ENCODE peak calls at places on chromosomes 6 and 20, in eight cellular contexts. Q, L, W, R, C, O, S and Y are unnamed samples. For H3K27me3, the result is how much of the 10 kb centered on the place peaks cover.

GRCh38 chr6:166561766-166562165 is 24.7 kb downstream of the RAMACL start:
- DNase-seq in R (no peak), W (no peak), L (no peak), O (no peak), C (no peak), Q (no peak), S (no peak), Y (no peak)

GRCh38 chr6:20172842-20173456 is 39.3 kb downstream of the MBOAT1 start:
- DNase-seq in C (no peak), O (no peak), Q (no peak), W (no peak), S (no peak), R (no peak), L (no peak), Y (no peak)

GRCh38 chr20:56513807-56514150 is 10.8 kb upstream of the FAM209A start:
- DNase-seq in O (no peak), C (no peak), S (no peak), R (no peak), L (no peak), W (no peak), Q (no peak), Y (no peak)

GRCh38 chr6:165439928-165440554 is 130.6 kb upstream of the C6orf118 start:
- DNase-seq in S (no peak), C (no peak), R (no peak), W (no peak), L (no peak), Q (peak), O (no peak), Y (no peak)

GRCh38 chr6:10511477-10511876 is 9.7 kb upstream of the GCNT2 start:
- DNase-seq in O (no peak), C (no peak), Q (no peak), L (no peak), S (no peak), W (no peak), R (no peak), Y (no peak)

GRCh38 chr6:121652726-121653623 is 217.5 kb downstream of the GJA1 start:
- DNase-seq in W (no peak), C (no peak), Q (no peak), O (no peak), R (no peak), S (no peak), L (no peak), Y (no peak)

GRCh38 chr6:33781105-33781975 is 7.6 kb downstream of the LEMD2 start:
- DNase-seq in W (no peak), R (no peak), C (no peak), L (no peak), O (peak), S (no peak), Q (peak), Y (no peak)

GRCh38 chr6:90454835-90455427 is 131.9 kb downstream of the MAP3K7 start:
- DNase-seq in O (no peak), S (no peak), L (no peak), Q (no peak), W (no peak), C (no peak), R (no peak), Y (no peak)

GRCh38 chr6:4192173-4192572 is 56.8 kb upstream of the ECI2 start:
- DNase-seq in Q (no peak), S (no peak), W (no peak), C (no peak), O (no peak), R (no peak), L (no peak), Y (no peak)

GRCh38 chr20:23155141-23155590 is 69.0 kb upstream of the CD93 start:
- DNase-seq in S (no peak), L (no peak), O (no peak), C (no peak), R (no peak), Q (no peak), W (no peak), Y (no peak)

GRCh38 chr6:20486641-20487040 is 47.6 kb upstream of the CDKAL1 start:
- DNase-seq in S (no peak), Q (no peak), W (no peak), L (no peak), O (no peak), C (no peak), R (no peak), Y (no peak)

GRCh38 chr6:74632196-74632595 is 573.7 kb downstream of the COL12A1 start:
- DNase-seq in R (no peak), L (no peak), Q (no peak), C (no peak), W (no peak), S (no peak), O (no peak), Y (no peak)

GRCh38 chr6:55773620-55774019 is 101.8 kb downstream of the BMP5 start:
- DNase-seq in L (no peak), R (no peak), W (no peak), Q (no peak), S (no peak), C (no peak), O (no peak), Y (no peak)

GRCh38 chr20:36435799-36436541 is 105.3 kb upstream of the MYL9 start:
- DNase-seq in O (peak), R (peak), Q (peak), C (peak), S (no peak), L (peak), W (peak), Y (peak)

GRCh38 chr20:56465997-56466396 is 2.4 kb upstream of the RTF2 start:
- DNase-seq in Q (no peak), R (no peak), W (no peak), L (no peak), C (no peak), S (no peak), O (no peak), Y (no peak)

GRCh38 chr20:16821211-16822089 is 73.3 kb downstream of the OTOR start:
- DNase-seq in S (no peak), L (no peak), O (no peak), R (peak), C (no peak), W (no peak), Q (peak), Y (no peak)

GRCh38 chr6:158361961-158362634 is 49.8 kb downstream of the TULP4 start:
- DNase-seq in C (no peak), Q (no peak), W (no peak), R (no peak), S (no peak), L (no peak), O (no peak), Y (no peak)

GRCh38 chr6:28011716-28012115 is 54.7 kb downstream of the OR2B6 start:
- DNase-seq in R (no peak), Q (no peak), L (no peak), O (no peak), C (no peak), W (no peak), S (no peak), Y (no peak)

GRCh38 chr6:160088069-160088773 is 33.4 kb upstream of the SLC22A1 start:
- DNase-seq in R (no peak), Q (peak), O (no peak), C (peak), S (no peak), W (no peak), L (no peak), Y (no peak)

GRCh38 chr6:14464049-14464448 is 346.5 kb downstream of the CD83 start:
- DNase-seq in S (no peak), R (no peak), C (no peak), W (no peak), O (no peak), L (no peak), Q (peak), Y (no peak)

GRCh38 chr6:165404703-165405102 is 95.3 kb upstream of the C6orf118 start:
- DNase-seq in W (no peak), C (no peak), L (no peak), S (no peak), Q (no peak), R (no peak), O (no peak), Y (no peak)

GRCh38 chr6:10310826-10311225 is 104.0 kb downstream of the TFAP2A start:
- DNase-seq in C (no peak), S (no peak), W (no peak), R (no peak), O (no peak), Q (no peak), L (no peak), Y (no peak)

GRCh38 chr6:14857501-14857900 is 388.4 kb upstream of the JARID2 start:
- DNase-seq in C (no peak), R (peak), O (peak), W (peak), Q (no peak), S (no peak), L (no peak), Y (peak)

GRCh38 chr6:129583864-129584263 is 126.1 kb downstream of the ARHGAP18 start:
- DNase-seq in O (no peak), R (no peak), Q (no peak), C (no peak), L (no peak), S (no peak), W (no peak), Y (no peak)

GRCh38 chr6:167302796-167303195 is 11.7 kb downstream of the UNC93A start:
- DNase-seq in R (no peak), C (no peak), Q (no peak), O (no peak), L (peak), S (no peak), W (no peak), Y (no peak)

GRCh38 chr6:88220493-88220892 is 54.3 kb upstream of the CNR1 start:
- DNase-seq in L (no peak), R (no peak), S (no peak), C (no peak), W (no peak), Q (peak), O (no peak), Y (no peak)

GRCh38 chr6:122809671-122810070 is 20.6 kb downstream of the SMPDL3A start:
- DNase-seq in W (no peak), R (no peak), Q (no peak), S (no peak), L (no peak), O (no peak), C (no peak), Y (no peak)

GRCh38 chr6:122809001-122809400 is 19.9 kb downstream of the SMPDL3A start:
- DNase-seq in C (no peak), R (no peak), W (no peak), L (no peak), O (no peak), Q (no peak), S (no peak), Y (no peak)

GRCh38 chr6:122806290-122806689 is 17.2 kb downstream of the SMPDL3A start:
- DNase-seq in L (no peak), S (no peak), C (no peak), Q (no peak), W (no peak), O (no peak), R (no peak), Y (no peak)

GRCh38 chr6:122808121-122808885 is 19.2 kb downstream of the SMPDL3A start:
- DNase-seq in S (no peak), O (no peak), R (no peak), L (no peak), C (no peak), W (no peak), Q (no peak), Y (no peak)

DNA sequence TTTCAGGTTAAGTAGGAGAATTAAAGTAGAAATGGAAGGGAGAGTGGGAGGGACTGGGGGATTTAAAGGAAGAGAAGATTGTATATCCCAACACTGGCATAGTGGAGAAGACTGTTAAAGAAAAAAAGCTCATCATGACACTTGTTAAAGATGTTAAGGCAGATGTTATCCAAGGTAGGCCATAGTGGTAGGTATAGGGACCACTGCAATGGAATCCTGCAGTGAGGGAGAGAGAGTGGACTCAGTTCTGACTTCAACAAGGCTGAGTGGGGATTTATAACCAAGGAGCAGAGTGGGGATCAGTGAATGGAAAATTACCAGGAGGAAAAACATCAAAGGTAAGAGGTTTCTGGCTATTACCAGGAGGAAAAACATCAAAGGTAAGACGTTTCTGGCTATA is 21.1 kb downstream of the SMPDL3A start:
- DNase-seq in C (no peak), R (no peak), Q (no peak), S (no peak), O (no peak), L (no peak), W (no peak), Y (no peak)
- H3K27ac ChIP-seq in C (no peak), R (no peak), Q (no peak), S (no peak), O (no peak), L (no peak), W (no peak), Y (no peak)

DNA sequence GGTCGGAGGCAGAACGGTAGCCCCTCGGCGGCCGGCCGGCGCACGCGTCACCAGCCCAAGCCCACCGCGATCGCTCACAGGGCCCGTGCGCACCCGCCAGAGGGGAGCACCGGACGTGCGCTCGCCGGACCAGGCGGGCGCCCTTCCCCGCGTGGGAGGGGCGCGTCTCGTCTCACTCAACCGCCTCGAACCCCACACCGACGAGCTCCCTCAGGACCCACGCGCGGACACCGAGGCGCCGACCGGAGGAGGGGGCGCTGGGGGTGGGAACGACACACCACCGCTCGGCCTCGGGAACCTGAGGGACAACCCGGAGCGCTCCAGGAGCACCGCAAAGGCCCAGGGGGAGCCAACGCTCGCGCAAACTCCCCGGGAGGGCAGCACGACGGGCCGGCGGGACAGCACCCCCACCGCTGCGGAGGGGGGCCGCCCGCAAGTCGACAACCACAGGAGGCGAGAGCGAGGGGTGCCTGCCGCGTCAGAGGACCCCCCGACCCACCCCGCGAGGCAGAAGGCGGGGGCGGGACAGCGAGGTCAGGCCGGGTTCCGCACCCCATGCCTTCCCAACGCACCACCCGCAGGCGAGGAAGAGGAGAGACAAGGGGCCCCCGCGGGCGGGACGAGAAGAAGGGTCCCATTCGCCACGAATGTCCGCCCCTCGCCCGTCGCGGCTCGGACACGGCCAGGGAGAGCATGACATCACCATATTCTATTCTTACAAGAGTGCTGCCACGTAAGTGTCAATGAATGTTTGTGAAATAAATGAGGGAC is 512.7 kb upstream of the ZNF337 start:
- DNase-seq in S (no peak), O (peak), L (peak), W (peak), C (peak), Q (peak), R (peak), Y (peak)
- H3K27me3 ChIP-seq in S (under half), O (under half), L (half or more), W (under half), C (under half), Q (half or more), R (under half), Y (under half)

DNA sequence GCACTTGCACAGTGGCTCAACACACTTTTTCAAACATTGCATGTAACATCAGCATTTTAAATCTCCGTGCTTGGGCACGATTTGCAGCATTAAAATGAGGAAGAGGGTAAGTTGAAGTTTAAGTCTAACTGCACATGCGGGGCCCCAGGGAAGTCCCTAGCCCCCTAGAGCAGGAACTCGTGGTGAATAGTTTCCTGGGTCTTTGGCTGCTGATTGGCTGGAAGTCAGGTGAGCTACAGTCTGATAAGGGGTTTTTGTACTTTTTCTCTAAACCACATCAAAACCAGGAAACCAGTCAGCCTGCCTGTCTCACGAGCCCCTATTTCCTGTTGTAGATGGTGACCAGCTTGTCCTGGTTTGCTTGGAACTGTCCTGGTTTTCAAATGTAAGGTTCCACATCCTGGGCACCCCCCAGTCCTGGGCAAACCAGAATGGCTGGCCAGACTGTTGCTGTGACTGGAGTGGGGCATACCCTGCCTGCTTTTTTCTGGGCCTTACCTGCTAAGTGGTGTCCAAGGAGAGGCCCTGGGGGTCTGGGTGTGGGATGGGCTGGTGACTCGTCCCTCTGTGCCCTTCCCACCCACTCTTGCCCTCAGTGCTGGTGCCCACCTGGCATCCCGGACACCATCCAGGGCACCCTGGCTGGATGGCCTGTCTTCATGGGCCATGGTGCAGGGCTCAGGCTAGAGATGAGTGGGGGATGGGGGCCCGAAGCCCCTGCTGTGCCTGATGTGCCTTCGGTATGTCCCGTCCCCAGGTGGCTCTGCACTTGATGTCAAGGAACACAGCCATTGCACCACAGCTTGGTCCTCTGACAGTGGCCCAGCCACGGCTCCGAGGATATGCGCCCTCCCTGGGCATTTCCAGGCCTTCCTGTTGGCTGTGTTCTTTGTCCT is 31.8 kb downstream of the SUN5 start:
- DNase-seq in W (peak), Q (peak), C (no peak), R (no peak), O (no peak), S (peak), L (peak), Y (peak)
- H3K27ac ChIP-seq in W (peak), Q (no peak), C (peak), R (no peak), O (no peak), S (peak), L (peak), Y (peak)

DNA sequence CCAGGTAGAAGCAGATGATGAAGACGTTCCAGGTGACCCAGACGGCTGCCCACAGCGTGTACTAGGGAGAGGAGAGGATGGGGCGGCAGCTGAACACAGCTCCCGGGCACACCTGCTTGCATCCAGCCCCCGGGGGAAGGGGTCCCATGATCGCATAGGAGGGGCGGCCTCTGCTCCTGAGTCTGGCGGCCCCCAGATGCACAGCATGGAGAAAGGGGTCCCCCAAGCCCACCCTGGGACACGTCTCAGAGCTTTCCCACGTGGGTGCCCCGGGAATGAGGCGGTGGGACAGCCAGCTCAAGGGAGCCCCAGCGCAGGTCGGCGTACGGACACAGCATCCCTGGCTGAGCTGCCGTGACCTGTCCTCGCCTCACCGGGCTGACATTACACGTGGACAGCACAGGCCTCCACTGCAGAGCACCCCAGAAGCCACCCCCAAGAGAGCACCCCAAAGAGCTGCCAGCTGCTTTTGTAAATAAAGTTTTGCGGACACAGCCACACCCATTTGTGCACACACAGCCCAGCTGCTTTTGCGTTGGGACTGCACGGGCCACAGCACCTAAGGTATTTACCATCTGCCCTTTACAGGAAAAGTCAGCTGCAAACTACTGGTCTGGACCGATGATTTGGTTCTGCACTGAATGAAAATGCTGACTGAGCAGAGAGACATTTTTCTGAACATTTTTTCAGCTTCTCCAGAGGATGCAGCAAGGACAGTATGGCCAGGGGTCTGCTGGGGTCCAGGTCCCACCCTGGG is 5.2 kb downstream of the NKAIN4 start:
- DNase-seq in W (no peak), C (no peak), O (no peak), S (no peak), Q (no peak), R (no peak), L (no peak), Y (no peak)
- H3K27me3 ChIP-seq in W (under half), C (under half), O (half or more), S (under half), Q (under half), R (under half), L (half or more), Y (under half)

GRCh38 chr6:139627091-139627490 is 252.6 kb upstream of the CITED2 start:
- DNase-seq in W (no peak), L (no peak), R (no peak), C (no peak), O (no peak), S (no peak), Q (peak), Y (no peak)

GRCh38 chr6:139628220-139628619 is 253.8 kb upstream of the CITED2 start:
- DNase-seq in R (no peak), W (no peak), L (no peak), Q (no peak), S (no peak), C (no peak), O (no peak), Y (no peak)

GRCh38 chr6:139623382-139623781 is 248.9 kb upstream of the CITED2 start:
- DNase-seq in O (no peak), C (no peak), L (no peak), Q (no peak), R (no peak), S (no peak), W (no peak), Y (no peak)

GRCh38 chr6:139625081-139625939 is 250.9 kb upstream of the CITED2 start:
- DNase-seq in L (no peak), Q (no peak), W (no peak), C (no peak), S (no peak), R (no peak), O (no peak), Y (no peak)

GRCh38 chr6:139625998-139626975 is 251.8 kb upstream of the CITED2 start:
- DNase-seq in W (no peak), R (peak), S (no peak), Q (peak), L (no peak), C (peak), O (no peak), Y (no peak)
- H3K27ac ChIP-seq in W (no peak), R (no peak), S (no peak), Q (no peak), L (no peak), C (no peak), O (no peak), Y (no peak)

GRCh38 chr20:46903256-46903655 is 8.6 kb downstream of the EYA2 start:
- DNase-seq in S (no peak), R (no peak), C (no peak), Q (no peak), W (no peak), O (no peak), L (no peak), Y (no peak)
- H3K27me3 ChIP-seq in S (under half), R (under half), C (under half), Q (under half), W (under half), O (under half), L (under half), Y (under half)